ENCODE peak calls at places on chromosomes 3 and 15, in six cellular contexts. L is PC-9, O is tibial nerve, H is GM23248, R is fibroblast of lung, G is RWPE2. C is an unnamed sample. For H3K9me3, the result is how much of the 10 kb centered on the place peaks cover.

GRCh38 chr15:67290319-67290718 is 35.7 kb downstream of the IQCH start:
- DNase-seq in L (no peak), O (no peak), H (peak), R (peak), G (no peak), C (no peak)

GRCh38 chr3:151552589-151552988 is 91.7 kb upstream of the IGSF10 start:
- DNase-seq in L (no peak), O (no peak), H (no peak), R (peak), G (no peak), C (no peak)

GRCh38 chr3:72930754-72931153 is 42.9 kb downstream of the GXYLT2 start:
- DNase-seq in L (no peak), O (no peak), H (no peak), R (no peak), G (no peak), C (no peak)

GRCh38 chr15:77421370-77421700 is 647 bp downstream of the HMG20A start:
- DNase-seq in L (peak), O (no peak), H (no peak), R (no peak), G (no peak), C (peak)

GRCh38 chr15:20106026-20106425 is 435.6 kb downstream of the GOLGA6L6 start:
- DNase-seq in L (peak), O (no peak), H (no peak), R (no peak), G (peak), C (peak)

GRCh38 chr3:143327388-143327787 is 207.8 kb downstream of the CHST2 start:
- DNase-seq in L (no peak), O (no peak), H (peak), R (no peak), G (no peak), C (no peak)

GRCh38 chr15:82647045-82647834 is at the start of gene CPEB1:
- DNase-seq in L (no peak), O (no peak), H (peak), R (peak), G (no peak), C (peak)

GRCh38 chr3:141326626-141327025 is 41.7 kb upstream of the ZBTB38 start:
- DNase-seq in L (no peak), O (no peak), H (no peak), R (no peak), G (no peak), C (no peak)

GRCh38 chr3:52289338-52289746 is 1.7 kb downstream of the GLYCTK start:
- DNase-seq in L (no peak), O (no peak), H (no peak), R (no peak), G (no peak), C (peak)

GRCh38 chr3:15064299-15064834 is 748 bp downstream of the MRPS25 start:
- DNase-seq in L (peak), O (no peak), H (peak), R (peak), G (no peak), C (peak)

GRCh38 chr15:66580643-66581042 is 14.8 kb upstream of the LCTL start:
- DNase-seq in L (peak), O (peak), H (peak), R (peak), G (no peak), C (no peak)

GRCh38 chr3:152197451-152197850 is 71.3 kb upstream of the MBNL1 start:
- DNase-seq in L (no peak), O (no peak), H (peak), R (peak), G (no peak), C (no peak)

GRCh38 chr15:90956551-90957104 is 1.9 kb downstream of the RCCD1 start:
- DNase-seq in L (peak), O (peak), H (peak), R (peak), G (no peak), C (peak)

GRCh38 chr3:24830230-24831152 is 335.8 kb upstream of the THRB start:
- DNase-seq in L (no peak), O (no peak), H (peak), R (no peak), G (no peak), C (peak)

GRCh38 chr3:63096248-63097058 is 181.7 kb upstream of the SYNPR start:
- DNase-seq in L (peak), O (no peak), H (no peak), R (no peak), G (peak), C (no peak)

GRCh38 chr3:181487236-181487978 is 224.3 kb upstream of the SOX2 start:
- DNase-seq in L (no peak), O (no peak), H (no peak), R (no peak), G (no peak), C (no peak)

GRCh38 chr3:116280130-116280740 is 165.1 kb downstream of the LSAMP start:
- DNase-seq in L (no peak), O (no peak), H (no peak), R (no peak), G (no peak), C (no peak)

GRCh38 chr15:39453500-39454073 is 127.3 kb upstream of the THBS1 start:
- DNase-seq in L (no peak), O (no peak), H (no peak), R (no peak), G (no peak), C (no peak)

GRCh38 chr3:113516115-113516505 is 1.2 kb upstream of the SPICE1 start:
- DNase-seq in L (no peak), O (no peak), H (peak), R (no peak), G (no peak), C (no peak)

GRCh38 chr3:63849175-63849574 is 14.4 kb downstream of the THOC7 start:
- DNase-seq in L (no peak), O (no peak), H (no peak), R (no peak), G (no peak), C (no peak)

GRCh38 chr15:84898761-84899160 is 14.3 kb downstream of the SLC28A1 start:
- DNase-seq in L (no peak), O (no peak), H (no peak), R (no peak), G (no peak), C (no peak)
- H3K27ac ChIP-seq in L (no peak), O (no peak), H (no peak), R (no peak), G (no peak), C (no peak)

GRCh38 chr3:20563236-20563635 is 377.2 kb upstream of the SGO1 start:
- DNase-seq in L (no peak), O (no peak), H (no peak), R (no peak), G (no peak), C (no peak)
- H3K9me3 ChIP-seq in L (under half), O (under half), H (under half), R (under half), G (under half), C (under half)

GRCh38 chr3:49689046-49689886 is at the start of the genes MST1 and RNF123:
- DNase-seq in L (peak), O (peak), H (peak), R (peak), G (peak), C (peak)
- H3K27ac ChIP-seq in L (peak), O (peak), H (peak), R (peak), G (peak), C (peak)

GRCh38 chr15:79919749-79920511 is 23.1 kb upstream of the MTHFS start:
- DNase-seq in L (no peak), O (no peak), H (no peak), R (no peak), G (no peak), C (peak)

GRCh38 chr15:79914728-79915127 is 17.9 kb upstream of the MTHFS start:
- DNase-seq in L (no peak), O (no peak), H (no peak), R (no peak), G (no peak), C (no peak)

GRCh38 chr15:79918278-79918677 is 21.5 kb upstream of the MTHFS start:
- DNase-seq in L (no peak), O (no peak), H (no peak), R (no peak), G (no peak), C (peak)

GRCh38 chr15:79919090-79919748 is 22.4 kb upstream of the MTHFS start:
- DNase-seq in L (no peak), O (no peak), H (no peak), R (no peak), G (no peak), C (peak)

GRCh38 chr15:79916424-79916823 is 19.6 kb upstream of the MTHFS start:
- DNase-seq in L (no peak), O (no peak), H (no peak), R (no peak), G (no peak), C (peak)
- H3K9me3 ChIP-seq in L (half or more), O (under half), H (under half), R (under half), G (half or more), C (under half)

C was measured in hepatocyte.